ENCODE peak calls at places on chromosomes 5 and 9, in seven cellular contexts. H is stimulated activated CD4-positive, alpha-beta T cell treated with anti-CD3 and anti-CD28 coated beads, TNF-alpha, amount 100 ng/mL, for 1 hour; U is GDM1; F is retina; S is fibroblast of the aortic adventitia; L is HFFc6; V is AG20443. O is an unnamed sample.

GRCh38 chr9:126489604-126490593 is 123.8 kb upstream of the LMX1B start:
- DNase-seq in H (no peak), U (no peak), F (no peak), S (no peak), L (no peak), V (no peak), O (no peak)

GRCh38 chr9:32500768-32501167 is 25.2 kb downstream of the RIGI start:
- DNase-seq in H (no peak), U (no peak), F (no peak), S (no peak), L (peak; percentile 53), V (peak; percentile 17), O (peak; percentile 46)

GRCh38 chr5:77855369-77855768 is 79.2 kb upstream of the TBCA start:
- DNase-seq in H (no peak), U (no peak), F (no peak), S (no peak), L (no peak), V (no peak), O (no peak)

GRCh38 chr9:4662989-4663792 is 1.1 kb downstream of the PLPP6 start:
- DNase-seq in H (no peak), U (no peak), F (no peak), S (no peak), L (no peak), V (no peak), O (no peak)

GRCh38 chr9:107480386-107480789 is 9.2 kb downstream of the KLF4 start:
- DNase-seq in H (no peak), U (no peak), F (no peak), S (peak; percentile 91), L (peak; percentile 28), V (peak; percentile 73), O (peak; percentile 58)

GRCh38 chr9:136901516-136902258 is 15.4 kb downstream of the TRAF2 start:
- DNase-seq in H (peak; percentile 42), U (no peak), F (no peak), S (peak; percentile 51), L (peak; percentile 8), V (peak; percentile 55), O (peak; percentile 19)

GRCh38 chr5:14364576-14365472 is 216.8 kb upstream of the OTULINL start:
- DNase-seq in H (no peak), U (no peak), F (no peak), S (no peak), L (no peak), V (no peak), O (no peak)

GRCh38 chr5:82413302-82414042 is 135.3 kb upstream of the RPS23 start:
- DNase-seq in H (no peak), U (no peak), F (no peak), S (peak; percentile 95), L (peak; percentile 82), V (peak; percentile 63), O (peak; percentile 96)

GRCh38 chr5:16866795-16867584 is 69.1 kb downstream of the MYO10 start:
- DNase-seq in H (no peak), U (no peak), F (peak; percentile 63), S (peak; percentile 67), L (no peak), V (no peak), O (peak; percentile 46)

GRCh38 chr5:36177715-36178556 is 26.0 kb downstream of the SKP2 start:
- DNase-seq in H (no peak), U (no peak), F (peak; percentile 29), S (peak; percentile 79), L (peak; percentile 37), V (peak; percentile 53), O (peak; percentile 67)

GRCh38 chr9:125984461-125984860 is 237.3 kb downstream of the PBX3 start:
- DNase-seq in H (no peak), U (no peak), F (no peak), S (no peak), L (no peak), V (no peak), O (no peak)

GRCh38 chr9:18442629-18443491 is 31.1 kb upstream of the ADAMTSL1 start:
- DNase-seq in H (no peak), U (peak; percentile 31), F (peak; percentile 62), S (peak; percentile 91), L (peak; percentile 69), V (peak; percentile 82), O (peak; percentile 90)

GRCh38 chr5:131996210-131997025 is 15.0 kb downstream of the ACSL6 start:
- DNase-seq in H (no peak), U (peak; percentile 28), F (no peak), S (no peak), L (no peak), V (no peak), O (no peak)

GRCh38 chr9:116275418-116276295 is 122.1 kb downstream of the PAPPA start:
- DNase-seq in H (no peak), U (no peak), F (no peak), S (peak; percentile 88), L (peak; percentile 6), V (peak; percentile 26), O (peak; percentile 54)

GRCh38 chr5:43567967-43568366 is 11.1 kb upstream of the PAIP1 start:
- DNase-seq in H (no peak), U (no peak), F (no peak), S (no peak), L (no peak), V (no peak), O (no peak)

GRCh38 chr5:5141625-5142527 is 1.7 kb downstream of the ADAMTS16 start:
- DNase-seq in H (peak; percentile 14), U (no peak), F (peak; percentile 43), S (peak; percentile 75), L (peak; percentile 35), V (peak; percentile 41), O (peak; percentile 73)

GRCh38 chr9:138009456-138010273 is 132.1 kb downstream of the CACNA1B start:
- DNase-seq in H (no peak), U (no peak), F (no peak), S (no peak), L (no peak), V (peak; percentile 6), O (no peak)

GRCh38 chr5:109844148-109844547 is 154.4 kb downstream of the MAN2A1 start:
- DNase-seq in H (no peak), U (no peak), F (no peak), S (peak; percentile 42), L (no peak), V (peak; percentile 12), O (peak; percentile 16)

GRCh38 chr9:21465859-21466518 is 16.1 kb downstream of the IFNE start:
- DNase-seq in H (no peak), U (no peak), F (peak; percentile 30), S (peak; percentile 81), L (peak; percentile 65), V (peak; percentile 64), O (peak; percentile 71)

GRCh38 chr9:110977259-110977709 is 61.0 kb downstream of the LPAR1 start:
- DNase-seq in H (no peak), U (no peak), F (no peak), S (peak; percentile 87), L (peak; percentile 58), V (no peak), O (peak; percentile 86)

GRCh38 chr9:134606951-134607733 is 34.5 kb upstream of the COL5A1 start:
- DNase-seq in H (no peak), U (no peak), F (no peak), S (no peak), L (no peak), V (no peak), O (peak; percentile 24)

GRCh38 chr9:86626802-86627201 is 272.6 kb upstream of the TUT7 start:
- DNase-seq in H (no peak), U (no peak), F (no peak), S (no peak), L (no peak), V (no peak), O (no peak)

GRCh38 chr9:131228096-131228495 is 48.2 kb downstream of the FAM78A start:
- DNase-seq in H (no peak), U (no peak), F (no peak), S (no peak), L (no peak), V (no peak), O (no peak)

GRCh38 chr5:59149271-59149670 is 566.4 kb downstream of the RAB3C start:
- DNase-seq in H (no peak), U (no peak), F (no peak), S (no peak), L (no peak), V (no peak), O (peak; percentile 10)

GRCh38 chr5:109589239-109589638 is 100.5 kb upstream of the MAN2A1 start:
- DNase-seq in H (no peak), U (no peak), F (no peak), S (no peak), L (no peak), V (no peak), O (no peak)

GRCh38 chr9:91037511-91038482 is 236.2 kb downstream of the SYK start:
- DNase-seq in H (no peak), U (no peak), F (peak; percentile 22), S (peak; percentile 90), L (peak; percentile 84), V (peak; percentile 89), O (peak; percentile 84)

GRCh38 chr9:133689151-133689763 is 48.9 kb downstream of the SARDH start:
- DNase-seq in H (no peak), U (no peak), F (no peak), S (no peak), L (no peak), V (no peak), O (no peak)